ENCODE peak calls at places on chromosome 11, in four cellular contexts. S, R, U and L are unnamed samples.

GRCh38 chr11:128472128-128473110 is 114.9 kb downstream of the ETS1 start:
- DNase-seq in S (no peak), R (no peak), U (no peak), L (no peak)

GRCh38 chr11:129314381-129314780 is 61.3 kb upstream of the BARX2 start:
- DNase-seq in S (no peak), R (no peak), U (no peak), L (no peak)

GRCh38 chr11:72741429-72741833 is 10.8 kb downstream of the ARAP1 start:
- DNase-seq in S (peak; percentile 82), R (no peak), U (no peak), L (no peak)

GRCh38 chr11:20053572-20053971 is 106.7 kb downstream of the DBX1 start:
- DNase-seq in S (no peak), R (no peak), U (no peak), L (no peak)

GRCh38 chr11:64516226-64516625 is 74.8 kb upstream of the SLC22A12 start:
- DNase-seq in S (no peak), R (no peak), U (no peak), L (no peak)

GRCh38 chr11:61082161-61082870 is 20.0 kb upstream of the CD5 start:
- DNase-seq in S (no peak), R (no peak), U (no peak), L (no peak)

GRCh38 chr11:72814139-72814830 is at the start of gene ATG16L2:
- DNase-seq in S (peak; percentile 96), R (peak; percentile 87), U (no peak), L (peak; percentile 97)

GRCh38 chr11:15223318-15223717 is 108.6 kb downstream of the INSC start:
- DNase-seq in S (no peak), R (no peak), U (no peak), L (no peak)

GRCh38 chr11:69339916-69340565 is 46.1 kb downstream of the MYEOV start:
- DNase-seq in S (no peak), R (no peak), U (no peak), L (no peak)

GRCh38 chr11:44857490-44857889 is 93.2 kb downstream of the TP53I11 start:
- DNase-seq in S (peak; percentile 49), R (no peak), U (no peak), L (no peak)

GRCh38 chr11:105937738-105938137 is 84.3 kb downstream of the MSANTD4 start:
- DNase-seq in S (no peak), R (no peak), U (no peak), L (no peak)

GRCh38 chr11:30282289-30282631 is 40.6 kb upstream of the ARL14EP start:
- DNase-seq in S (no peak), R (no peak), U (no peak), L (no peak)

GRCh38 chr11:45658292-45658991 is 7.0 kb downstream of the CHST1 start:
- DNase-seq in S (peak; percentile 80), R (no peak), U (peak; percentile 14), L (no peak)

GRCh38 chr11:17986007-17986710 is 26.7 kb downstream of the SERGEF start:
- DNase-seq in S (peak; percentile 39), R (no peak), U (peak; percentile 44), L (no peak)

GRCh38 chr11:67083786-67084366 is 27.2 kb downstream of the RHOD start:
- DNase-seq in S (no peak), R (no peak), U (no peak), L (no peak)

GRCh38 chr11:2725367-2726300 is 25.8 kb upstream of the KCNQ1OT1 start:
- DNase-seq in S (peak; percentile 91), R (no peak), U (no peak), L (no peak)

GRCh38 chr11:88421530-88421929 is 84.0 kb upstream of the CTSC start:
- DNase-seq in S (peak; percentile 42), R (no peak), U (peak; percentile 5), L (no peak)

GRCh38 chr11:131744847-131745246 is 374.4 kb downstream of the NTM start:
- DNase-seq in S (no peak), R (no peak), U (no peak), L (no peak)

GRCh38 chr11:106276859-106277436 is 199.5 kb downstream of the AASDHPPT start:
- DNase-seq in S (peak; percentile 26), R (no peak), U (no peak), L (no peak)

GRCh38 chr11:118401151-118401879 is at the start of gene ATP5MG:
- DNase-seq in S (peak; percentile 96), R (peak; percentile 88), U (peak; percentile 52), L (peak; percentile 86)

GRCh38 chr11:86314636-86315035 is 12.6 kb downstream of the HIKESHI start:
- DNase-seq in S (no peak), R (no peak), U (no peak), L (no peak)